ENCODE peak calls at places on chromosomes 6 and 20, in four cellular contexts. Y is WTC11, C is K562, T is HepG2. Z is an unnamed sample.

GRCh38 chr6:167893416-167893815 is 66.7 kb downstream of the AFDN start:
- DNase-seq in C (no peak), T (peak; percentile 6), Y (no peak), Z (peak; percentile 23)

GRCh38 chr6:15063253-15063853 is 182.5 kb upstream of the JARID2 start:
- DNase-seq in C (no peak), T (peak; percentile 31), Y (no peak), Z (no peak)

GRCh38 chr6:118876201-118876600 is 17.8 kb upstream of the ASF1A start:
- DNase-seq in T (peak; percentile 39), Y (no peak), C (no peak), Z (no peak)

GRCh38 chr6:8707956-8708772 is 272.8 kb upstream of the SLC35B3 start:
- DNase-seq in T (peak; percentile 27), C (no peak), Y (no peak), Z (no peak)

GRCh38 chr20:54837226-54837625 is 361.8 kb downstream of the DOK5 start:
- DNase-seq in Y (no peak), C (no peak), T (no peak), Z (no peak)

GRCh38 chr6:54428437-54428836 is 120.2 kb downstream of the TINAG start:
- DNase-seq in T (no peak), Y (no peak), C (no peak), Z (no peak)

GRCh38 chr20:45445805-45446562 is 23.6 kb upstream of the WFDC2 start:
- DNase-seq in Y (peak; percentile 74), C (peak; percentile 68), T (peak; percentile 61), Z (peak; percentile 81)

GRCh38 chr20:64038579-64039292 is 2.8 kb downstream of the C20orf204 start:
- DNase-seq in C (peak; percentile 84), T (no peak), Y (peak; percentile 89), Z (no peak)

GRCh38 chr20:47713941-47714450 is 71.3 kb downstream of the SULF2 start:
- DNase-seq in T (peak; percentile 82), C (no peak), Y (no peak), Z (no peak)

GRCh38 chr6:43761666-43762409 is 8.2 kb upstream of the VEGFA start:
- DNase-seq in T (no peak), C (no peak), Y (no peak), Z (no peak)

GRCh38 chr6:43076093-43076927 is at the start of gene PTK7:
- DNase-seq in Y (peak; percentile 86), T (peak; percentile 74), C (peak; percentile 93), Z (peak; percentile 88)

GRCh38 chr6:106069478-106069877 is 16.7 kb upstream of the PRDM1 start:
- DNase-seq in Y (no peak), C (no peak), T (peak; percentile 12), Z (no peak)

GRCh38 chr6:105483492-105483891 is 80.6 kb upstream of the PREP start:
- DNase-seq in Y (no peak), T (no peak), C (no peak), Z (no peak)

GRCh38 chr6:109291893-109292292 is 90.4 kb downstream of the CD164 start:
- DNase-seq in T (no peak), C (no peak), Y (no peak), Z (no peak)

GRCh38 chr20:36847009-36847709 is 28.8 kb upstream of the TLDC2 start:
- DNase-seq in T (no peak), Y (no peak), C (no peak), Z (no peak)

GRCh38 chr6:157912326-157912725 is 69.3 kb upstream of the SYNJ2 start:
- DNase-seq in T (no peak), C (no peak), Y (no peak), Z (no peak)

GRCh38 chr20:4174909-4175308 is 159.6 kb upstream of the RNF24 start:
- DNase-seq in Y (no peak), T (no peak), C (no peak), Z (no peak)

GRCh38 chr6:106512048-106512957 is 117.0 kb downstream of the RTN4IP1 start:
- DNase-seq in Y (peak; percentile 70), C (peak; percentile 13), T (peak; percentile 68), Z (peak; percentile 79)

GRCh38 chr6:82954937-82955577 is 110.6 kb downstream of the UBE3D start:
- DNase-seq in Y (no peak), C (no peak), T (no peak), Z (no peak)

GRCh38 chr20:57941572-57942381 is 232.0 kb upstream of the PMEPA1 start:
- DNase-seq in C (no peak), T (no peak), Y (no peak), Z (no peak)

GRCh38 chr20:43926287-43926686 is 11.6 kb downstream of the TOX2 start:
- DNase-seq in C (no peak), Y (no peak), T (no peak), Z (no peak)

GRCh38 chr6:38755207-38755606 is 40.1 kb downstream of the DNAH8 start:
- DNase-seq in C (no peak), T (no peak), Y (no peak), Z (no peak)
- TF ChIP-seq ATF2 in C (no peak), T (no peak), Y (no peak), Z (no peak)

DNA sequence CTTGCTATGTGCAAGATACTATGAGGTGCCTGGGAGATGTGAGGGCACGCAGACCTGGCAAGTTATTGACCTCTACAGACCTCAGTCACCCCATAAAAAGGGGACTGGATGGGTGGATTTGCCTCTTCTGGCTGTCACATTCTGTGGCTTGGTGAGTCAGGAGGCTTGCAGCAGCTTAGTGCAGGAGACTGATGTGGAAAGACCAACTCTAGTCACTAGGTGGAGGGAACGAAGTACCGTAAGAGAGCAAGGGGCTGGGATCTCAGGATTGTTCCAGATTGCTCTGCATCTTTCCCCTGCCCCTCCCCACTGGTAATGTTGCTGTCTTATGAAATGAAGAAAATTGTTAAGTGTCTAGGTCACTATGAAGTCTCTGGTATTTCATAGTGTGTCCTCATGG is 3.3 kb downstream of the MAPRE1 start:
- DNase-seq in T (peak; percentile 44), Y (no peak), C (no peak), Z (no peak)
- TF ChIP-seq CTCF in T (peak; percentile 27), Y (no peak), C (no peak), Z (no peak)

DNA sequence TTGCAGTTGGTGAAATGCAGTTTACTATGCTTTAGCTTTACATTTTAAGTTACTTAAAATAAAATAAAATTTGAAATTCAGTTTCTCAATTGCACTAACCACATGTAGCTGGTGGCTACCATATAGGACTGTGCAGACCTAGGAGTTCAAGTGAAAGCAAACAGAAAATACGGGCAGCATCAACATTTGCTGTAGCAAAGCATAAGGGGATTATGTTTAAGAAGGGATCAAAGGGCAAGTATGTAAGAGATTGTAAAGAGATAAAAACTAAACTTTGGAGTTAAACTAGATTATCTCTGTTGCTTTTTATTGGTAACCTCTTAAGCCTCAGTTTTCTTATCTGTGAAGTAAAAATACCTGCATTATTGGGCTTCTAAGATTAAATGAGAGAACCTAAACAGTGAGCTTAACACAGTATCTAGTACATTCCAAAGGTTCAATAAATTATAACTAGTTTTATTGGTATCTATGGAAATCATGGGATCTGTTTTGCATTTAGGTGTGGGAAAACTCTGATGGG is 81.2 kb downstream of the SPTLC3 start:
- DNase-seq in T (peak; percentile 99), C (no peak), Y (no peak), Z (no peak)
- TF ChIP-seq ATF2 in T (peak; percentile 86), C (no peak), Y (no peak), Z (no peak)

DNA sequence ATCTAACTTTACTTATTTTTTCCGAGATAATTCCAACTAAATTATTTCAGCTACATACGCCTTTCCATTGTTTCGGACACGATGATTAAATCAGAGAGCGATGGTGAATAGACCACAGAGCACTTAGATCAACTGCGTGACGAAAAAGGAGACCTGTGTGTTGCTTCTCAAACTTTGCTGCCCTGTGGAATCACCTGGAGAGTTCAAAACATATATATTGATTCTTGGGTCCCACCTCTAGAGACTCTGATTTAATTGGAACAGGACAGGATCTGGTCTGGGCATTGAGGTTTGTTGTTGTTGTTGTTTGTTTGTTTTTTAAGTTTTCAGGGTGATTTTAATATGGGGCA is 401 bp upstream of the TNFRSF21 start:
- DNase-seq in T (no peak), C (no peak), Y (no peak), Z (no peak)
- TF ChIP-seq CTCF in T (no peak), C (no peak), Y (no peak), Z (no peak)

DNA sequence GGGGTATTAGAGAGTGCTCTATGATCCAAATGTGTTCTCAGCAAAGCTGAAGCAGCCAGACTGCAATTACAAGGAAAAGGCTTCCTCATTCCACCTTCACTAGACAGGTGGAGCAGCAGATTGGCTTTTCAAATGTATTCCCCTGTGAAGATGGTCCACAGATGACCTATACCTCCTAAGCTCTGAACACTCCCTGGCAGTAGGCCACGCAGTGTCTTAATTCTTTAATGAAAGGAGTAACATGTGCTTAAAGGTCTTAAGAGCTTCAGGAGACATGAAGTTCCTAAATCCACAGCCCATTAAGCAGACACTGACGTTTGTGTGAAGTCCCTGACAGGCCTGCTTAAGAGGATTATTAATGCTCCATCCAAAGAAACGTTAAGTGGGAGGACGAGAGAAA is 138.9 kb upstream of the NUP153 start:
- DNase-seq in Y (no peak), T (no peak), C (no peak), Z (no peak)
- TF ChIP-seq ATF2 in Y (no peak), T (no peak), C (no peak), Z (no peak)

GRCh38 chr6:143450453-143451362 is at the start of the genes ADAT2 and PEX3:
- DNase-seq in Y (peak; percentile 92), C (peak; percentile 90), T (peak; percentile 93), Z (peak; percentile 94)
- TF ChIP-seq CTCF in Y (no peak), C (no peak), T (peak; percentile 39), Z (no peak)

GRCh38 chr6:170372380-170373325 is 66.1 kb downstream of the FAM120B start:
- DNase-seq in Y (no peak), T (no peak), C (no peak), Z (no peak)
- TF ChIP-seq ATF2 in Y (no peak), T (no peak), C (no peak), Z (no peak)

DNA sequence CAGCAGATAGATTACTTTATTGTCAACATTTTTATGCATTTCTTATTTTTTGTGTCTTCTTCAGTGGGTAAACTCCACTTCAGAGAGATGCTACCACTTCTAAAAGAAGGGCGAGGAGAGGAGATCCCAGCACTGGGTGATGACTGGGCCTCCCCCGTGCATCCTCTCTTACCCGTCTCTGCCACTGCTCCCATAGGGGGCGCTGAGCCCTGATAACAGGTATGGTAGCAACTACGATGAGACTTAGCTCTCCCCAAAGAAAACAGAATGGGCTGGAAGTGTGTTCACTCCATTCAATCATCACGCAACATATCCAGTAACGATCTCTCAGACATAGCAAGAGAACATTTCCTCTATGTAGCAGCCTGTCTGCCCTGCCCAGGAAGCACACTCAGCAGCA is 533.3 kb upstream of the CDH4 start:
- DNase-seq in C (peak; percentile 14), Y (peak; percentile 76), T (no peak), Z (no peak)
- TF ChIP-seq CTCF in C (peak; percentile 51), Y (no peak), T (no peak), Z (peak; percentile 83)

GRCh38 chr6:116113386-116113785 is 12.5 kb downstream of the COL10A1 start:
- DNase-seq in Y (no peak), C (no peak), T (no peak), Z (no peak)

GRCh38 chr6:116106146-116106545 is 5.5 kb downstream of the NT5DC1 start:
- DNase-seq in T (no peak), Y (no peak), C (no peak), Z (no peak)

GRCh38 chr6:116111552-116112528 is 11.2 kb downstream of the NT5DC1 start:
- DNase-seq in Y (peak; percentile 66), C (peak; percentile 43), T (peak; percentile 60), Z (no peak)

GRCh38 chr6:116105247-116105646 is 4.6 kb downstream of the NT5DC1 start:
- DNase-seq in T (peak; percentile 70), C (no peak), Y (no peak), Z (no peak)

GRCh38 chr6:116108836-116109235 is 8.2 kb downstream of the NT5DC1 start:
- DNase-seq in C (no peak), T (no peak), Y (no peak), Z (no peak)
- TF ChIP-seq ATF2 in C (no peak), T (no peak), Y (no peak), Z (no peak)

Z was measured in H1.